ENCODE peak calls at places on chromosomes 2 and 18, in nine cellular contexts. W is fibroblast of the aortic adventitia; R is HL-60; C is foreskin fibroblast; F is AG04450; O is kidney epithelial cell; U is coronary artery; Z is CD8-positive, alpha-beta T cell; L is OCI-LY7. H is an unnamed sample.

GRCh38 chr2:112153501-112153900 is 15.3 kb downstream of the FBLN7 start:
- DNase-seq in F (no peak), O (no peak), C (no peak), L (no peak), Z (peak), U (peak), R (no peak), W (no peak), H (no peak)

GRCh38 chr18:75070625-75071483 is 138.1 kb downstream of the PTGR3 start:
- DNase-seq in F (peak), W (peak), O (peak), L (peak), U (no peak), C (peak), Z (peak), R (peak), H (peak)

GRCh38 chr18:46538376-46538775 is 118.6 kb downstream of the LOXHD1 start:
- DNase-seq in L (no peak), R (no peak), O (no peak), W (no peak), Z (no peak), F (no peak), C (no peak), U (no peak), H (no peak)

GRCh38 chr2:141611143-141611571 is 519.7 kb downstream of the LRP1B start:
- DNase-seq in W (peak), L (no peak), U (no peak), Z (no peak), F (no peak), R (no peak), O (no peak), C (peak), H (no peak)

GRCh38 chr2:197838036-197838435 is 33.6 kb downstream of the PLCL1 start:
- DNase-seq in W (peak), L (no peak), U (no peak), F (no peak), R (no peak), Z (no peak), O (no peak), C (peak), H (no peak)

GRCh38 chr18:5058768-5059539 is 138.1 kb downstream of the AKAIN1 start:
- DNase-seq in U (no peak), Z (peak), R (no peak), O (no peak), C (no peak), W (no peak), L (peak), F (no peak), H (no peak)

GRCh38 chr2:24783641-24784040 is 9.6 kb downstream of the PTRHD1 start:
- DNase-seq in W (no peak), R (no peak), L (no peak), F (no peak), C (no peak), O (no peak), Z (no peak), U (no peak), H (no peak)

GRCh38 chr2:119108186-119108585 is 50.4 kb downstream of the C1QL2 start:
- DNase-seq in W (no peak), F (no peak), C (no peak), U (no peak), L (no peak), R (no peak), Z (no peak), O (no peak), H (no peak)

GRCh38 chr2:237199577-237199976 is 113.9 kb downstream of the COPS8 start:
- DNase-seq in O (no peak), L (peak), U (no peak), Z (no peak), C (peak), R (no peak), W (no peak), F (no peak), H (no peak)

GRCh38 chr2:14420851-14421250 is 211.7 kb upstream of the LRATD1 start:
- DNase-seq in Z (no peak), W (peak), C (peak), U (no peak), O (no peak), R (no peak), F (no peak), L (no peak), H (no peak)

GRCh38 chr2:154194917-154195643 is 323.4 kb downstream of the GALNT13 start:
- DNase-seq in F (no peak), U (no peak), L (no peak), W (peak), Z (no peak), O (no peak), C (no peak), R (no peak), H (no peak)

GRCh38 chr2:174901075-174901474 is 104.1 kb downstream of the CHN1 start:
- DNase-seq in W (peak), C (peak), F (no peak), U (no peak), O (no peak), L (no peak), R (no peak), Z (no peak), H (no peak)

GRCh38 chr2:133812826-133813617 is 244.8 kb upstream of the NCKAP5 start:
- DNase-seq in L (no peak), F (no peak), C (peak), R (no peak), Z (no peak), O (peak), U (no peak), W (peak), H (no peak)

GRCh38 chr2:133816037-133816436 is 247.8 kb upstream of the NCKAP5 start:
- DNase-seq in O (no peak), C (no peak), U (no peak), L (no peak), Z (no peak), W (no peak), F (no peak), R (no peak), H (no peak)

GRCh38 chr2:133811409-133812125 is 243.3 kb upstream of the NCKAP5 start:
- DNase-seq in W (no peak), O (no peak), U (no peak), R (no peak), L (peak), C (no peak), F (no peak), Z (no peak), H (no peak)

GRCh38 chr2:133817680-133818566 is 249.7 kb upstream of the NCKAP5 start:
- DNase-seq in U (no peak), C (peak), O (peak), R (no peak), Z (no peak), W (peak), F (peak), L (no peak), H (no peak)

DNA sequence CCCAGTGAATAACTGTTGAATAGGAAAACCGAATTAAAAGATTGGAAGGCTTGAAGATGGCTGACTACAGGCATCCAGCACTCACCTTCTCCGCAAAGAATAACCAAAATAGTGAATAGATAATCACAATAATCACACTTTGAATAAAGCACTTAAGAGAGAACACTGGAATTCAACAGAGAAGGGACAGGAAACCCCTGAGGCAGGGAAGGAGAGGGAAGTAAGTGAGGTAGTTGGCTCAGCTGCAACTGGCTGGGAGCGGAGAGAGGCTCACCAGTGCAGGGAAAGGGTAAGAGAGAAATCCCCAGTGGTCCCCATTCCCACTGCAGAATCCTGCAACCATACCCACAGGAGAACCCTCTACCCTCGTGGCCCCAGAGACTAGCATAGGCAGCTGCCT is 246.6 kb upstream of the NCKAP5 start:
- DNase-seq in Z (no peak), L (no peak), U (no peak), R (no peak), C (no peak), O (no peak), F (no peak), W (no peak), H (no peak)
- H3K4me3 ChIP-seq in Z (no peak), L (no peak), U (no peak), R (no peak), C (no peak), O (no peak), F (no peak), W (no peak), H (no peak)

DNA sequence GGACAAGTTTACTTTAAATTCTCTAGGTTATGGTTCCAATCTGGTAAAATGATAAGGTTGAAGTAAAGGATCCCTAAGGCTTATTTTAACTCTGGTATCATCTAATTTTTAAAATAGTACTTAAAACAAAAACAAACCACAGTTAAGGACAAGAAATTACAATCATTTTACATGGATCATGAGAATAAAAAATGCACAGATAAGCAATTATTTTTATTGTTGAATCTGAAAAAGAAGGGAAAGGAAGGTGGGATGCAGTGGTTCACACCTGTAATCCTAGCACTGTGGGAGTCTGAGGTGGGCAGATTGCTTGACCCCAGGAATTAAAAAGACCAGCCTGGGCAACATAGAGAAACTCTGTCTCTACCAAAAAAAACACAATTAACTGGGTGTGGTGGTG is 2.4 kb downstream of the TNFAIP6 start:
- DNase-seq in W (no peak), C (no peak), O (no peak), F (no peak), Z (no peak), U (no peak), L (no peak), R (no peak), H (no peak)
- H3K4me3 ChIP-seq in W (no peak), C (no peak), O (no peak), F (no peak), Z (no peak), U (no peak), L (no peak), R (no peak), H (no peak)

GRCh38 chr2:103818176-103818575 is 1035.7 kb upstream of the POU3F3 start:
- DNase-seq in R (no peak), Z (no peak), O (no peak), U (no peak), F (no peak), W (no peak), C (no peak), L (no peak), H (no peak)
- H3K4me3 ChIP-seq in R (no peak), Z (no peak), O (no peak), U (no peak), F (no peak), W (no peak), C (no peak), L (no peak), H (no peak)

GRCh38 chr18:49170925-49171509 is 220.3 kb upstream of the SMAD7 start:
- DNase-seq in U (no peak), W (no peak), R (peak), Z (no peak), O (no peak), C (no peak), L (no peak), F (no peak), H (no peak)
- H3K4me3 ChIP-seq in U (no peak), W (no peak), R (no peak), Z (no peak), O (no peak), C (no peak), L (no peak), F (no peak), H (no peak)

DNA sequence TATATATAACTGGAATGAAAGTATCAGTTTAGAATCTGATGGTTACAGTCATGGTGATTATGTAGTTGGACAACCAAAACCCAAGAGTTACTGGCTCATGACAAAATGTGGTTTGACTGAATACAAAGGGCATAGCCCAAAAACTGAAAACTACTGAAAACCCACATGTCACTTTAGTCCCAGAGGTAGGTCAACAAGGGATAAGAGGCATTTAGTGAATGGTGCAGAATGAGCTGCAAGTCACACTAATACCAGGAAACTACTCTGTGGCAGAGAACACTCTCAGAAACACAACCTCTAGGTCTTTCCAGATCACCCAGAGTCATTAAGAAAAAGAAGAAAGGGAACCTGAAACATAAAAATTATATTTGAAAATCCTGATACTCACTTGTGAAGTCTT is 154.5 kb downstream of the AGPS start:
- DNase-seq in R (no peak), W (no peak), U (no peak), L (no peak), Z (no peak), O (no peak), C (no peak), F (no peak), H (no peak)
- H3K4me3 ChIP-seq in R (no peak), W (no peak), U (no peak), L (no peak), Z (no peak), O (no peak), C (no peak), F (no peak), H (no peak)

DNA sequence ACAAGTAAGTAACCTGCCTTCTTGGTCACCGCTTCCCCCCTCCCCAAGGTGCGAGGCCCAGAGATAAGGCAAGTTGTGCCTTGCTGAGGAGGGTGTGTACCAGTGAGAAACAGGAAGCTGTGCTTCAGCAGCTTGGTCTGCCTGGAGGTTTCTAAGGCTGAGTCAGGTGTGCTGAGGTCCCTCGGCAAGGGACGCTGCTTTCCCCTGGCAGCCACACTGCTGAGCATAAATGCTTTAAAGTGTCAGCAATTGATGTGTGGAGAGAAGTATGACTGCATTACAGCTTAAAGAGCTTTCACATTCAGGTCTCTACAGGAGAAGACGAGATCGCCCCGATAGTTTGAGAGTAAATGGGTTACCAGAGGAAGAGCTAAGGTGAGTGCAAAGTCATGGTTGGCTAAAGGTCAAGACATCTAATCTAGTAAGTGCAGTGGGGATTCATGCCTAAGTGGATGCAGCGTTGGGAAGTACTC is 86.9 kb downstream of the LIMS1 start:
- DNase-seq in O (no peak), Z (peak), C (no peak), L (peak), W (no peak), R (peak), F (no peak), U (no peak), H (peak)
- H3K4me3 ChIP-seq in O (peak), Z (peak), C (no peak), L (peak), W (no peak), R (no peak), F (no peak), U (peak), H (peak)

DNA sequence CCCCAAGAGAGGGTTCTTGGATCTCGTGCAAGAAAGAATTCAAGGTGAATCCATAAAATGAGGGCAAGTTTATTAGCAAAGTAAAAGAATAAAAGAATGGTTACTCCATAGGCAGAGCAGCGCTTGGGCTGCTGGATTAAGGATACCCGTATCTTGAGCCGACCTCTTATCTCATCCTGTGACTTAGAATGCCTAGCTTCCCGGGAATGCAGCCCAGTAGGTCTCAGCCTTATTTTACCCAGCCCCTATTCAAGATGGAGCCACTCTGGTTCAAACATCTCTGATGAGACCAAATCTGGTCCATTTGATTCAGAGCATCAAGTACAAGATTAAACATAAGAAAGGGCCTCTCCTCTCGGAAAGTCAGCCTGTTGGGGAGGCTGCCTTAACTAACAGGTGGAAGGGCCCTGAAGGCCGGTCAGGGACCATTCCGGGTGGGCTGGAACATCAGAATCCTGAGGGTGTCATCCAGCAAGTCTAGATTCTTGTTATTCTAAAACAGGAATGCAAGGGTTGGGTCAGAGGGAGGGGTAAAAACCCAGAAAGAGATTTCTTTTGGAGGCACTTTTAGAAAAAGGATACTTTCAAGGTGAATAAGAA is 5.8 kb downstream of the PSD4 start:
- DNase-seq in F (no peak), R (no peak), W (no peak), O (no peak), U (no peak), Z (no peak), C (no peak), L (no peak), H (no peak)
- H3K4me3 ChIP-seq in F (no peak), R (no peak), W (no peak), O (no peak), U (no peak), Z (peak), C (no peak), L (no peak), H (no peak)

GRCh38 chr2:173218331-173219056 is 136.2 kb upstream of the CDCA7 start:
- DNase-seq in U (no peak), R (no peak), W (peak), F (no peak), L (no peak), C (no peak), Z (no peak), O (no peak), H (no peak)
- H3K4me3 ChIP-seq in U (peak), R (no peak), W (no peak), F (no peak), L (no peak), C (no peak), Z (no peak), O (no peak), H (no peak)

GRCh38 chr2:30115981-30116285 is 30.9 kb upstream of the YPEL5 start:
- DNase-seq in R (no peak), F (no peak), L (no peak), O (no peak), U (no peak), C (no peak), W (no peak), Z (no peak), H (no peak)

GRCh38 chr2:30113617-30114293 is 33.1 kb upstream of the YPEL5 start:
- DNase-seq in F (peak), W (peak), Z (no peak), U (no peak), O (peak), R (no peak), L (no peak), C (peak), H (no peak)

GRCh38 chr2:30109856-30110255 is 37.0 kb upstream of the YPEL5 start:
- DNase-seq in L (no peak), U (peak), R (peak), C (no peak), O (no peak), F (no peak), W (no peak), Z (no peak), H (no peak)

GRCh38 chr2:30110773-30111172 is 36.0 kb upstream of the YPEL5 start:
- DNase-seq in R (no peak), C (peak), F (no peak), W (no peak), U (peak), L (no peak), Z (no peak), O (no peak), H (no peak)

DNA sequence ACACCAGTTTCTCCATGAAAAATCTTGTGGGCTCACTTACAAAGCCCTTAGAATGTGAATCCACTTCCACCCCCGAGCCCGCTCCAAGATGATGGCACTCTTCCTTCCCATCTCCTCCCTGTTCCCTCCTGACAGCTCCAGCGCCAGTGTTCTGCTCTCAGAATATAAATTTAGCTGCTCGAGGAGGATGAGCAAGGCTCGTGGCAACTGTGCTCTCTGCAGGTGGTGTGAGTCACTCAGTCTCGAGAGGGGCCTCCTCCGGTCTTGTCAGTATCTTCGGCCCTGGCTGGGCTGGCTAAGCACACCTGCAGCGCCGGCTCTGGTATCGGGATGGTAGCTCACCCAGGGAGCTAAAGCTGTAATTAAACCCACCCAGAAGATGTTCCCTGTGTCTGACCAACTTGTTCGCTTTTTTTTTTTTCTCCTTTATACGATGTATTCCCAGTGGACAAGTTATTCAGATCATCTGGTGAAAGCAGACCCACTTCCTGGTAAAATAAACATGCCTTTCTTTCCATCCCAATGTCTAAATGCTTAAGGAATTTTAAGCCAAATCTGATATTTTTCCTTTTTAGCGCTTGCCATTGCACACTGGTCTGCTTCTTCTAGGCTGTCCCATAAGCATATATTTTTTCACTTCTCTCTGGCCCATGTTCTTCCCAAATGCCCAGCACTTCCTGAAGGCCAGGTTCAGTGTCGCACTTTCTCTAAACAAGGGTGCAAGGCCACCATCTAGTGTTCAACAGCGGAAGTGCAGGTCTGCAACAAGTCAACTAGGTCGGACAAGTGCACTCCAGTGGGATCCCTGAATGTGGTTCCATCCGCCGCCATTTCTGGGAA is 31.4 kb upstream of the YPEL5 start:
- DNase-seq in F (peak), L (peak), U (no peak), Z (peak), O (peak), R (peak), W (peak), C (peak), H (peak)
- H3K4me3 ChIP-seq in F (no peak), L (no peak), U (no peak), Z (no peak), O (no peak), R (no peak), W (no peak), C (no peak), H (no peak)

H was measured in breast epithelium.